ENCODE peak calls at places on chromosomes 2 and 18, in ten cellular contexts. N is Peyer's patch, U is IMR-90, Z is colonic mucosa, X is lower lobe of right lung, M is kidney, E is spleen, T is stomach, G is brain microvascular endothelial cell, Q is endothelial cell of umbilical vein. J is an unnamed sample.

GRCh38 chr2:237588044-237588696 is 2.4 kb downstream of the RAB17 start:
- DNase-seq in E (peak), Q (no peak), Z (peak), G (no peak), X (no peak), M (no peak), N (no peak), T (no peak), U (no peak), J (no peak)

GRCh38 chr18:48028716-48029115 is 98.3 kb upstream of the SMAD2 start:
- DNase-seq in M (peak), T (no peak), X (peak), U (no peak), Z (no peak), Q (no peak), G (no peak), N (no peak), E (peak), J (peak)

GRCh38 chr2:38427936-38428335 is 50.9 kb upstream of the ATL2 start:
- DNase-seq in N (no peak), T (no peak), U (no peak), E (no peak), M (no peak), G (no peak), Q (no peak), Z (no peak), X (no peak), J (no peak)

GRCh38 chr2:11071939-11072338 is 83.3 kb upstream of the SLC66A3 start:
- DNase-seq in Z (no peak), T (no peak), Q (no peak), X (no peak), E (no peak), U (no peak), M (no peak), G (no peak), N (no peak), J (no peak)

GRCh38 chr2:40403233-40403841 is 48.6 kb downstream of the SLC8A1 start:
- DNase-seq in X (no peak), N (no peak), U (peak), Z (no peak), Q (no peak), M (no peak), G (peak), T (no peak), E (no peak), J (peak)

GRCh38 chr2:234643407-234643806 is 146.5 kb upstream of the ARL4C start:
- DNase-seq in M (no peak), Z (no peak), X (no peak), N (no peak), T (no peak), Q (no peak), U (peak), E (no peak), G (no peak), J (no peak)

GRCh38 chr18:6203791-6204190 is 210.9 kb downstream of the L3MBTL4 start:
- DNase-seq in M (no peak), U (no peak), N (no peak), E (no peak), Q (no peak), G (no peak), T (peak), X (no peak), Z (no peak), J (no peak)

GRCh38 chr2:229610359-229610758 is 104.0 kb downstream of the DNER start:
- DNase-seq in N (no peak), E (no peak), G (peak), U (peak), X (no peak), T (no peak), M (no peak), Z (no peak), Q (no peak), J (no peak)

GRCh38 chr18:54764786-54765185 is 63.5 kb upstream of the RAB27B start:
- DNase-seq in E (no peak), Q (no peak), U (no peak), N (no peak), Z (no peak), T (no peak), M (no peak), X (no peak), G (no peak), J (no peak)

GRCh38 chr2:136319227-136319626 is 201.3 kb upstream of the CXCR4 start:
- DNase-seq in Q (no peak), Z (no peak), T (no peak), G (no peak), M (no peak), X (no peak), N (no peak), E (no peak), U (no peak), J (no peak)

GRCh38 chr18:63439334-63439733 is 17.1 kb upstream of the VPS4B start:
- DNase-seq in T (peak), N (peak), Z (peak), E (no peak), X (no peak), Q (peak), G (peak), U (peak), M (no peak), J (peak)

GRCh38 chr2:85187069-85187468 is 53.9 kb downstream of the TCF7L1 start:
- DNase-seq in E (no peak), Q (no peak), Z (no peak), T (no peak), U (peak), X (no peak), N (no peak), M (no peak), G (no peak), J (no peak)

GRCh38 chr2:36611316-36611990 is 13.5 kb upstream of the FEZ2 start:
- DNase-seq in T (no peak), U (no peak), G (no peak), M (no peak), X (no peak), Q (no peak), Z (no peak), N (no peak), E (no peak), J (no peak)

GRCh38 chr2:16060936-16061338 is 120.6 kb downstream of the MYCN start:
- DNase-seq in Z (no peak), E (no peak), N (no peak), T (no peak), Q (no peak), M (no peak), X (no peak), G (no peak), U (no peak), J (no peak)

GRCh38 chr2:122748552-122749011 is 993.1 kb downstream of the TSN start:
- DNase-seq in X (no peak), Q (peak), E (no peak), T (no peak), M (no peak), U (no peak), N (no peak), Z (no peak), G (peak), J (peak)

GRCh38 chr2:101788995-101789970 is 91.8 kb downstream of the MAP4K4 start:
- DNase-seq in Z (no peak), E (no peak), Q (no peak), G (no peak), M (no peak), U (peak), T (no peak), X (no peak), N (no peak), J (no peak)

GRCh38 chr18:62072370-62072769 is 114.5 kb downstream of the PIGN start:
- DNase-seq in U (no peak), X (no peak), T (no peak), G (no peak), M (no peak), Q (no peak), N (no peak), Z (no peak), E (no peak), J (no peak)

GRCh38 chr2:238701066-238701906 is 146.6 kb upstream of the TWIST2 start:
- DNase-seq in Z (peak), M (no peak), G (no peak), N (no peak), E (no peak), Q (no peak), X (no peak), U (no peak), T (no peak), J (no peak)

GRCh38 chr2:203500297-203500696 is 34.8 kb downstream of the RAPH1 start:
- DNase-seq in M (no peak), G (no peak), N (no peak), U (no peak), X (no peak), T (no peak), Q (no peak), E (no peak), Z (no peak), J (no peak)

GRCh38 chr2:142291964-142292363 is 161.1 kb upstream of the LRP1B start:
- DNase-seq in N (no peak), Q (no peak), U (no peak), T (no peak), M (no peak), X (no peak), G (peak), E (no peak), Z (no peak), J (peak)

GRCh38 chr18:3451989-3452749 is 2.2 kb downstream of the TGIF1 start:
- DNase-seq in U (peak), Z (peak), G (peak), X (peak), N (peak), E (peak), Q (peak), T (peak), M (peak), J (no peak)

GRCh38 chr18:59150236-59150635 is 10.6 kb downstream of the SEC11C start:
- DNase-seq in T (no peak), U (no peak), N (no peak), E (no peak), M (no peak), Z (no peak), Q (no peak), G (no peak), X (no peak), J (no peak)

GRCh38 chr2:185417111-185417510 is 321.5 kb upstream of the FSIP2 start:
- DNase-seq in M (no peak), T (no peak), E (no peak), N (no peak), U (no peak), G (peak), Q (no peak), Z (no peak), X (no peak), J (no peak)

GRCh38 chr18:30908381-30908780 is 134.2 kb downstream of the DSC3 start:
- DNase-seq in G (no peak), U (no peak), M (no peak), N (no peak), X (no peak), Q (no peak), T (no peak), Z (no peak), E (no peak), J (no peak)

GRCh38 chr2:117712686-117713085 is 101.8 kb upstream of the DDX18 start:
- DNase-seq in X (no peak), Z (no peak), Q (no peak), T (no peak), U (no peak), M (no peak), E (no peak), G (no peak), N (no peak), J (no peak)

GRCh38 chr2:163347982-163348842 is 387.6 kb downstream of the FIGN start:
- DNase-seq in Z (peak), X (peak), G (peak), E (peak), M (peak), T (peak), Q (peak), N (peak), U (peak), J (peak)

GRCh38 chr18:44153976-44154375 is 526.7 kb upstream of the SETBP1 start:
- DNase-seq in Z (no peak), X (no peak), G (no peak), U (no peak), E (no peak), T (no peak), M (no peak), N (no peak), Q (no peak), J (no peak)

GRCh38 chr18:6633370-6633769 is 96.1 kb upstream of the ARHGAP28 start:
- DNase-seq in T (no peak), M (no peak), X (no peak), E (no peak), G (no peak), N (no peak), U (no peak), Q (peak), Z (no peak), J (no peak)

GRCh38 chr2:234290671-234291070 is 206.2 kb downstream of the ARL4C start:
- DNase-seq in Q (peak), N (peak), E (peak), G (no peak), M (peak), X (no peak), T (peak), U (no peak), Z (no peak), J (no peak)

GRCh38 chr2:195051401-195051800 is 605.6 kb upstream of the SLC39A10 start:
- DNase-seq in M (no peak), Z (no peak), Q (no peak), U (no peak), T (no peak), G (peak), X (no peak), N (no peak), E (no peak), J (no peak)

GRCh38 chr2:12507295-12507694 is 209.4 kb upstream of the TRIB2 start:
- DNase-seq in U (peak), Z (no peak), G (no peak), E (no peak), Q (no peak), M (no peak), X (no peak), N (no peak), T (no peak), J (peak)

GRCh38 chr2:164696634-164697033 is 75.4 kb upstream of the GRB14 start:
- DNase-seq in T (no peak), N (no peak), M (no peak), G (no peak), Z (no peak), E (no peak), U (no peak), X (no peak), Q (no peak), J (no peak)

GRCh38 chr2:20141056-20141762 is 83.7 kb downstream of the SDC1 start:
- DNase-seq in T (peak), M (peak), N (peak), Z (no peak), E (no peak), X (peak), U (peak), G (peak), Q (peak), J (peak)

GRCh38 chr2:62270728-62271127 is 74.8 kb downstream of the B3GNT2 start:
- DNase-seq in N (no peak), T (peak), X (peak), U (peak), Q (peak), M (peak), Z (no peak), G (peak), E (no peak), J (no peak)

GRCh38 chr2:23445450-23445868 is 60.5 kb downstream of the KLHL29 start:
- DNase-seq in M (no peak), G (peak), U (peak), E (no peak), Z (no peak), Q (peak), T (no peak), X (no peak), N (no peak), J (peak)

GRCh38 chr2:170176212-170176611 is 1.7 kb upstream of the MYO3B start:
- DNase-seq in G (no peak), T (no peak), N (no peak), Z (no peak), M (no peak), X (no peak), Q (no peak), E (no peak), U (no peak), J (no peak)

GRCh38 chr2:203758841-203759691 is 52.6 kb downstream of the CD28 start:
- DNase-seq in T (peak), G (peak), N (no peak), X (no peak), Z (no peak), U (peak), Q (no peak), M (no peak), E (no peak), J (no peak)

GRCh38 chr2:99552529-99552928 is 62.7 kb upstream of the REV1 start:
- DNase-seq in M (no peak), Z (no peak), E (no peak), G (no peak), N (no peak), X (no peak), U (no peak), Q (no peak), T (peak), J (no peak)

GRCh38 chr2:68452168-68452890 is 14.8 kb downstream of the FBXO48 start:
- DNase-seq in X (no peak), T (no peak), G (no peak), M (no peak), U (no peak), Q (no peak), N (no peak), Z (no peak), E (no peak), J (no peak)

GRCh38 chr2:197909377-197909776 is 105.0 kb downstream of the PLCL1 start:
- DNase-seq in X (no peak), T (no peak), N (no peak), Q (peak), E (no peak), U (peak), G (peak), M (no peak), Z (no peak), J (no peak)

GRCh38 chr2:79393107-79393506 is 119.7 kb upstream of the CTNNA2 start:
- DNase-seq in N (no peak), E (no peak), G (no peak), U (no peak), Z (no peak), T (no peak), X (no peak), Q (no peak), M (no peak), J (no peak)
- H3K27ac ChIP-seq in N (no peak), E (no peak), G (no peak), U (no peak), Z (no peak), T (no peak), X (no peak), Q (no peak), M (no peak), J (no peak)

GRCh38 chr2:219743548-219743947 is 116.1 kb downstream of the SLC4A3 start:
- DNase-seq in Z (no peak), U (no peak), M (no peak), E (no peak), T (no peak), N (no peak), G (no peak), X (no peak), Q (no peak), J (no peak)
- TF ChIP-seq CTCF in Z (no peak), U (no peak), M (no peak), E (no peak), T (no peak), N (no peak), G (no peak), X (no peak), Q (no peak), J (no peak)

GRCh38 chr2:7022956-7023467 is 105.8 kb downstream of the RNF144A start:
- DNase-seq in Z (no peak), T (no peak), X (no peak), N (no peak), G (no peak), Q (no peak), M (no peak), U (no peak), E (no peak), J (no peak)
- H3K27ac ChIP-seq in Z (no peak), T (no peak), X (no peak), N (no peak), G (peak), Q (no peak), M (no peak), U (no peak), E (no peak), J (no peak)

GRCh38 chr2:26519396-26519991 is 41.6 kb upstream of the OTOF start:
- DNase-seq in X (no peak), T (no peak), G (no peak), Z (no peak), E (peak), M (no peak), Q (no peak), N (no peak), U (no peak), J (no peak)

GRCh38 chr2:26522325-26523120 is 44.6 kb upstream of the OTOF start:
- DNase-seq in M (peak), E (peak), Z (no peak), T (no peak), X (no peak), Q (no peak), N (no peak), U (no peak), G (no peak), J (no peak)

GRCh38 chr2:26520065-26520464 is 42.1 kb upstream of the OTOF start:
- DNase-seq in U (no peak), Z (no peak), Q (no peak), T (no peak), X (no peak), M (no peak), G (no peak), E (no peak), N (no peak), J (no peak)

GRCh38 chr2:26521913-26522180 is 43.9 kb upstream of the OTOF start:
- DNase-seq in T (no peak), G (no peak), U (no peak), E (peak), N (no peak), M (no peak), Z (no peak), Q (no peak), X (no peak), J (no peak)

DNA sequence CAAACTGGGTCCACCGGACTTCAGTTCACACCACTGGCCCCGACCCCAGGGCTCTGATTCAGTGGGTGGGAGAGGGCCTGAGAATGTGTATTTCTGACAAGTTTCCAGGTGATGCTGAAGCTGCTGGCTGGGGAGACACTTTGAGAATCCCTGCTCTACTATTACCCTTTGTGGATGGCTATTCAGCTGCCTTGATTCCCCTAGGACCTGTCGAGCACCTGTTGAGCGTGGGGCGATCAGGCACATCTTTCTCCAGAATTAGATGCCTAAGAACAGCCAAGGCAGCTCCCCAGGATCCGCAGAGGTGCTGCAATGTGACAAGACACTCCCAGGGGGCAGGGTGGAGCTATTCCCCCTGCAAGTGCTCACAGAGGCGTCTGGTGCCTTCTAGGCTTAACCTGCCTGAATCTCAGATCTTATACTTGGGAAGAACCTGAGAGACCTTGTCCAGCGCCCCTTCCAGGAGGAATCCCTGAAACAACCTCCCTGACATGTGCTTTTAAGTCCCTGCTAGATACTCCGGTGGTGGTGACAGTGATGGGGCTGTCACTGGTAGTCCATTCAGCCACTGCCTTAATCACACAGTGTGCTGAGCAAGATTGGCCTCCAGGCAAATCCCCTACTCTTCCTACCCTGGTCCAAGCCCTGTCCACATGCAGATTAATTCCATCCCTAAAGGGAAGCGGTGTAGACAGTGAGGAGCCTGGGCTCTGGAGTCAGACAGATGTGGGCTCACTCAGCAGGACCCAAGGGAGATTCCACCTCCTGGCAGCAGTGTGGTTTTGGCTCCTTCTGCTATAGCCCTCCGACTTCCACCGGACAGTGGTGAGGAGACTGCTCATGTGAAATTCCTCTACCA is 43.4 kb upstream of the OTOF start:
- DNase-seq in N (no peak), M (peak), Q (no peak), U (no peak), E (peak), T (peak), X (no peak), G (peak), Z (no peak), J (peak)
- TF ChIP-seq CTCF in N (peak), M (no peak), Q (peak), U (peak), E (no peak), T (peak), X (peak), G (peak), Z (peak), J (no peak)

GRCh38 chr2:45918816-45919655 is 267.6 kb downstream of the PRKCE start:
- DNase-seq in U (no peak), T (peak), N (no peak), X (no peak), M (no peak), Z (no peak), G (no peak), Q (peak), E (no peak), J (no peak)
- H3K27ac ChIP-seq in U (no peak), T (peak), N (no peak), X (no peak), M (no peak), Z (no peak), G (no peak), Q (no peak), E (no peak), J (peak)

GRCh38 chr2:5121677-5122076 is 570.5 kb upstream of the SOX11 start:
- DNase-seq in G (peak), N (no peak), U (no peak), T (no peak), Z (no peak), Q (no peak), E (no peak), X (no peak), M (no peak), J (no peak)
- TF ChIP-seq CTCF in G (peak), N (no peak), U (no peak), T (no peak), Z (no peak), Q (no peak), E (no peak), X (no peak), M (no peak), J (no peak)

DNA sequence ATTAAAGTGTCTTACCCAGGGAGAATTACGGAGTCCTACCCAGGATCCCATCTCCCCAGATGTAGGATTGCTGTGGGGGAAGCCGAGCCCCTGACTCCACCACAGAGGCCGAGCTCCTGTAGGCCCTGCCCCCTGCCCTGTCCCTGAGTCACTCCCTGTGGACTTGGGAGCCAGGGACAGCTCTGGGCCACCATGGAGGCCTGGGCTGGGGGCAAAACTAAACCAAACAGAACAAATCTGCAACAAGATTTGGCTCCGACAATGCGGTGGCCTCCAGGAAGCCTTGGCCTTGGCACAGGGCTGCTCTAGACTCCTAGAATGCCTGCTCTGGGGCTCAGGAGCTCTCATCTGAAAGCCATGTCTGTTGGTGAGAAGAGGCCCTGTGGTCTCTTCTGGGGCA is 99.3 kb upstream of the PXDN start:
- DNase-seq in N (no peak), G (no peak), E (no peak), M (no peak), T (no peak), U (no peak), Q (no peak), Z (no peak), X (no peak), J (no peak)
- H3K27ac ChIP-seq in N (no peak), G (no peak), E (no peak), M (no peak), T (no peak), U (no peak), Q (no peak), Z (no peak), X (no peak), J (no peak)